ENCODE peak calls at places on chromosomes 13 and 19, in four cellular contexts. B is GM12878, M is K562, I is HepG2. R is an unnamed sample.

GRCh38 chr19:48881741-48882657 is 9.8 kb downstream of the PPP1R15A start:
- DNase-seq in B (no peak), I (no peak), M (peak), R (peak)

GRCh38 chr13:44819245-44819644 is 170.0 kb downstream of the NUFIP1 start:
- DNase-seq in M (no peak), I (peak), B (no peak), R (no peak)

GRCh38 chr13:100175803-100176182 is 86.9 kb downstream of the PCCA start:
- DNase-seq in B (no peak), M (no peak), I (no peak), R (no peak)

GRCh38 chr13:114304346-114305034 is 9.8 kb upstream of the CHAMP1 start:
- DNase-seq in B (no peak), M (no peak), I (no peak), R (no peak)

GRCh38 chr19:49973987-49974386 is 13.0 kb upstream of the SIGLEC11 start:
- DNase-seq in B (no peak), M (no peak), I (no peak), R (no peak)

GRCh38 chr13:62407871-62408270 is 992.2 kb upstream of the PCDH20 start:
- DNase-seq in B (no peak), M (no peak), I (no peak), R (no peak)

GRCh38 chr19:16896098-16896912 is 7.5 kb downstream of the F2RL3 start:
- DNase-seq in M (peak), I (no peak), B (no peak), R (peak)

GRCh38 chr19:18951721-18952281 is 10.8 kb upstream of the HOMER3 start:
- DNase-seq in B (no peak), M (no peak), I (no peak), R (no peak)

GRCh38 chr19:49442793-49443365 is 1.6 kb upstream of the SLC17A7 start:
- DNase-seq in I (peak), B (no peak), M (peak), R (peak)

GRCh38 chr19:3852614-3853254 is 16.1 kb downstream of the ZFR2 start:
- DNase-seq in M (peak), I (peak), B (no peak), R (peak)

GRCh38 chr13:102609696-102610095 is 12.9 kb downstream of the TPP2 start:
- DNase-seq in B (no peak), M (no peak), I (no peak), R (no peak)

GRCh38 chr19:6803036-6803404 is 30.5 kb downstream of the VAV1 start:
- DNase-seq in I (no peak), B (no peak), M (no peak), R (no peak)

GRCh38 chr13:86080340-86080995 is 281.2 kb upstream of the SLITRK6 start:
- DNase-seq in I (no peak), M (no peak), B (no peak), R (no peak)

GRCh38 chr13:94710881-94711560 is 1.3 kb downstream of the SOX21 start:
- DNase-seq in B (no peak), I (no peak), M (peak), R (peak)

GRCh38 chr19:13164370-13165090 is 14.3 kb downstream of the IER2 start:
- DNase-seq in M (peak), B (no peak), I (peak), R (peak)

GRCh38 chr13:104525467-104525866 is 1459.2 kb upstream of the SLC10A2 start:
- DNase-seq in M (no peak), B (no peak), I (no peak), R (no peak)

GRCh38 chr13:91157273-91158014 is 190.0 kb upstream of the MIR17HG start:
- DNase-seq in I (no peak), M (no peak), B (no peak), R (no peak)

GRCh38 chr19:17125728-17126677 is 50.4 kb downstream of the MYO9B start:
- DNase-seq in B (peak), M (no peak), I (no peak), R (no peak)

GRCh38 chr19:8569066-8569761 is 8.0 kb downstream of the MYO1F start:
- DNase-seq in B (peak), M (peak), I (no peak), R (no peak)
- TF ChIP-seq ETV6 in B (peak), M (no peak), I (no peak), R (no peak)

GRCh38 chr13:25981060-25981459 is 70.8 kb downstream of the SHISA2 start:
- DNase-seq in M (no peak), B (no peak), I (no peak), R (no peak)

GRCh38 chr13:25982908-25983307 is 68.9 kb downstream of the SHISA2 start:
- DNase-seq in B (no peak), I (no peak), M (no peak), R (no peak)

GRCh38 chr13:25977671-25978070 is 74.1 kb downstream of the SHISA2 start:
- DNase-seq in M (no peak), I (no peak), B (no peak), R (no peak)

GRCh38 chr13:25978961-25979360 is 72.9 kb downstream of the SHISA2 start:
- DNase-seq in I (no peak), M (no peak), B (no peak), R (no peak)

DNA sequence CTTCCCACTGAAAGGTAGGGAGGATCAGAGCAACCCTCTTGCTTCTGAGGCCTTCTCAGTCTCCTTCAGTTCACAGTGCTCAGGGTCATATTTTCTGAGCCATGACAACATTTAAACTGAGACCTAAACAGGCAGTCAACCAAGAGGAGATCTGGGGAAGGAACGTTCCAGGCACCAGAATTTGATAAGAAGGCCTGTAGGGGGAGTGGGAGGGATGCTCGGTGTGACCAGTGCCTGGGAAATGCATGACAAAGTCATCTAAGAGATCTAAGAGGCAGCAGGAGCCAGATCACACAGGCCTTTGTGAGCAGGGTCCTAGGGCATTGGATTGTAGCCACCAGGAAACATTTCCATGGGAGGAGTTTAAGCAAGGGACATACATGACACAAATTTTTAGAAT is 71.6 kb downstream of the SHISA2 start:
- DNase-seq in I (peak), M (peak), B (no peak), R (peak)
- TF ChIP-seq ETV6 in I (no peak), M (no peak), B (no peak), R (no peak)

DNA sequence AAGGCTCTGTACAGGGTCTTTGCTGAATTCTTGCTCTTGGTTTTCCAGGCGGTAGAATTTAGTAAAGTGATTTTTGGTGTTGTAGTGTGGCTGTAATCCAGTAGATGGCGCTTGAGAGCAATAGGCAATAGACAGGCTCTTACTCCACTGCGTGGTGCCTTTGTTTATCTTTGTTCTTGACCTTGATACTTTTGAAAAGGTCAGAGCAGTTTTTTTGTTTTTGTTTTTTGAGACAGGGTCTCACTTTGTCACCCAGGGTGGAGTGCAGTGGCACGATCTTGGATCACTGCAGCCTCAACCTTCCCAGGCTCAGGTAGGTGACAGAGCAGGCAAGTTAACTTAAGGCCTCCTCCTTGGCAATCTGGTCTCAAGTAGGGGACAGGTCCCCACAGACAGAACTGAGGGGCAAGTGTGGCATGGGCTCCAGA is 12.2 kb upstream of the LILRA5 start:
- DNase-seq in M (peak), I (peak), B (no peak), R (peak)
- TF ChIP-seq ETV6 in M (no peak), I (no peak), B (no peak), R (no peak)

DNA sequence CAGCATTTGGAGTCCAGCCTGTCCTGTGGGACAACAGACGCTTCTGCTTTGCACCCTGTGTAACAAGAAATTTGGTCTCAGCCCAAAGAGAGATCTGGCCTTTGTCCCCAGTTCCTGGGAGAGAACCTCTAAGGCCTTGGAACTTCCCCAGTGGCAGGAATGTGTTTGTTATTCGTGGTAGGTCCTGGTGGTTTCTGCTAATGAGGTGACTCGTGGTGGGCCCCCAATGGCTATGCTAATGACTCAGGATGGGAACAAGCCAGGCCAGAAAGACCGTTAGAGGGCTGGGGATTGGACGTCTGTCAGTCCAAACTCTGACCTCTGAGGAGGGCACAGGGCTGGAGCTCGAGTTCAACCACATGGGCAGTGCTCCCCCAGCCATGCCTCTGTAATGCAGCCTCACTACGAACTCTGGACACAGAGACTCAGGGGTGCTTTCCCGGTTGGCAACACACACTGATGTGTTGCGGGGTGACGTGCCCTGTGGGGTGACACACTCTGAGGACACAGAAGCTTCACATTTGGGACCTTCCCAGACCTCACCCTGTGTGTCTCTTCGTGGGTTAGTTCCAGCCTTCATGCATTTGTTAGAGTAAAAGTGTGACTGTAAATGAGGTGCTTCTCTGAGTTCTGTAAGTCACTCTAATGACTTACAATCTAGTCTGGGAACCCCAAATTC is 38.9 kb downstream of the TEX29 start:
- DNase-seq in B (no peak), I (no peak), M (no peak), R (peak)
- TF ChIP-seq ETV6 in B (no peak), I (no peak), M (no peak), R (peak)